ENCODE peak calls at places on chromosomes 2 and 18, in four cellular contexts. G is A549, L is neural crest cell, Q is chondrocyte. M is an unnamed sample.

GRCh38 chr2:103788346-103788745 is 1026.5 kb downstream of the TMEM182 start:
- DNase-seq in G (no peak), Q (no peak), L (no peak), M (no peak)

GRCh38 chr2:237631801-237632585 is 4.6 kb downstream of the LRRFIP1 start:
- DNase-seq in Q (no peak), L (no peak), G (no peak), M (no peak)

GRCh38 chr2:24200799-24201198 is 25.9 kb downstream of the FAM228A start:
- DNase-seq in G (no peak), Q (no peak), L (no peak), M (no peak)

GRCh38 chr2:3636586-3637310 is 21.3 kb upstream of the ALLC start:
- DNase-seq in L (no peak), Q (peak; percentile 59), G (no peak), M (no peak)

GRCh38 chr18:45895339-45895738 is 69.9 kb downstream of the SIGLEC15 start:
- DNase-seq in Q (no peak), L (no peak), G (no peak), M (no peak)

GRCh38 chr18:48855422-48856377 is 95.1 kb downstream of the SMAD7 start:
- DNase-seq in L (no peak), G (no peak), Q (no peak), M (no peak)

GRCh38 chr2:66872056-66872821 is 437.3 kb downstream of the MEIS1 start:
- DNase-seq in Q (no peak), L (no peak), G (no peak), M (no peak)

GRCh38 chr2:16184945-16185660 is 244.8 kb downstream of the MYCN start:
- DNase-seq in G (no peak), L (no peak), Q (no peak), M (no peak)

GRCh38 chr2:111135910-111136297 is 15.2 kb downstream of the BCL2L11 start:
- DNase-seq in L (no peak), G (peak; percentile 7), Q (no peak), M (no peak)

GRCh38 chr2:36785179-36785795 is 88.8 kb downstream of the VIT start:
- DNase-seq in Q (no peak), G (peak; percentile 79), L (peak; percentile 80), M (peak; percentile 81)

GRCh38 chr2:25960396-25960795 is 21.9 kb downstream of the KIF3C start:
- DNase-seq in L (no peak), G (no peak), Q (no peak), M (no peak)

GRCh38 chr2:19577668-19578067 is 219.2 kb upstream of the OSR1 start:
- DNase-seq in L (no peak), G (no peak), Q (no peak), M (no peak)

GRCh38 chr2:107325983-107326786 is 440.2 kb upstream of the ST6GAL2 start:
- DNase-seq in G (no peak), Q (no peak), L (no peak), M (peak; percentile 57)

GRCh38 chr2:37471994-37472393 is 127.6 kb downstream of the QPCT start:
- DNase-seq in Q (no peak), L (no peak), G (no peak), M (no peak)

GRCh38 chr18:63022429-63023022 is 297.0 kb downstream of the BCL2 start:
- DNase-seq in Q (no peak), L (peak; percentile 36), G (no peak), M (no peak)

GRCh38 chr2:205563646-205564045 is 118.7 kb upstream of the NRP2 start:
- DNase-seq in L (no peak), Q (no peak), G (peak; percentile 13), M (no peak)

GRCh38 chr18:54558609-54559585 is 32.1 kb upstream of the DYNAP start:
- DNase-seq in G (peak; percentile 5), L (no peak), Q (no peak), M (peak; percentile 6)

M was measured in COLO829.